ENCODE peak calls at places on chromosomes 7 and 10, in four cellular contexts. M is sigmoid colon, C is mesothelial cell of epicardium, B is heart left ventricle. Z is an unnamed sample.

GRCh38 chr10:132489053-132489703 is 48.4 kb upstream of the INPP5A start:
- DNase-seq in C (no peak), B (no peak), M (peak; percentile 77), Z (no peak)

GRCh38 chr10:86899670-86900276 is 57.6 kb downstream of the MMRN2 start:
- DNase-seq in B (peak; percentile 73), C (peak; percentile 54), M (peak; percentile 86), Z (no peak)

GRCh38 chr7:1163121-1163520 is 3.1 kb upstream of the ZFAND2A start:
- DNase-seq in M (no peak), B (no peak), C (no peak), Z (no peak)

GRCh38 chr7:52842192-52842900 is 193.1 kb upstream of the POM121L12 start:
- DNase-seq in C (no peak), B (no peak), M (no peak), Z (no peak)

GRCh38 chr10:27388761-27389399 is 115.2 kb upstream of the RAB18 start:
- DNase-seq in B (no peak), M (no peak), C (no peak), Z (no peak)

GRCh38 chr10:43308986-43309385 is 42.1 kb upstream of the RASGEF1A start:
- DNase-seq in B (no peak), C (no peak), M (peak; percentile 74), Z (no peak)

GRCh38 chr10:110706690-110707098 is 62.6 kb downstream of the RBM20 start:
- DNase-seq in C (no peak), B (no peak), M (no peak), Z (no peak)

GRCh38 chr10:74738985-74739567 is 87.3 kb upstream of the KAT6B start:
- DNase-seq in B (no peak), C (no peak), M (no peak), Z (peak; percentile 29)

GRCh38 chr7:117019786-117020604 is 66.7 kb downstream of the ST7 start:
- DNase-seq in M (peak; percentile 93), B (peak; percentile 77), C (peak; percentile 72), Z (no peak)

GRCh38 chr7:14836571-14837189 is 65.9 kb downstream of the DGKB start:
- DNase-seq in B (peak; percentile 48), M (peak; percentile 64), C (no peak), Z (no peak)

GRCh38 chr10:70115948-70116682 is 16.5 kb downstream of the AIFM2 start:
- DNase-seq in B (peak; percentile 47), M (peak; percentile 74), C (peak; percentile 56), Z (peak; percentile 44)

GRCh38 chr7:1523208-1523607 is 7.3 kb upstream of the MAFK start:
- DNase-seq in C (no peak), M (no peak), B (no peak), Z (no peak)

GRCh38 chr10:95172851-95173250 is 21.2 kb upstream of the ACSM6 start:
- DNase-seq in M (no peak), C (no peak), B (no peak), Z (no peak)

GRCh38 chr7:44217133-44217714 is 16.4 kb downstream of the YKT6 start:
- DNase-seq in B (no peak), M (peak; percentile 54), C (no peak), Z (no peak)

GRCh38 chr10:50310560-50311174 is 59.4 kb upstream of the ASAH2 start:
- DNase-seq in M (no peak), B (no peak), C (no peak), Z (no peak)
- TF ChIP-seq CTCF in M (peak; percentile 8), B (no peak), C (peak; percentile 19), Z (peak; percentile 27)

GRCh38 chr10:113735913-113736312 is 15.6 kb upstream of the PLEKHS1 start:
- DNase-seq in B (no peak), M (no peak), C (no peak), Z (no peak)
- TF ChIP-seq CTCF in B (no peak), M (no peak), C (no peak), Z (no peak)

GRCh38 chr7:16421333-16422099 is at the start of gene CRPPA:
- DNase-seq in B (peak; percentile 44), C (peak; percentile 63), M (peak; percentile 72), Z (peak; percentile 42)

GRCh38 chr7:16420329-16420648 is 1.0 kb downstream of the CRPPA start:
- DNase-seq in C (no peak), B (no peak), M (no peak), Z (no peak)

GRCh38 chr7:16419859-16420258 is 1.5 kb downstream of the CRPPA start:
- DNase-seq in M (no peak), B (no peak), C (no peak), Z (no peak)

GRCh38 chr7:16422100-16422430 is 727 bp upstream of the CRPPA start:
- DNase-seq in C (no peak), M (no peak), B (no peak), Z (no peak)

GRCh38 chr7:16420649-16421332 is 547 bp downstream of the CRPPA start:
- DNase-seq in C (peak; percentile 83), M (peak; percentile 94), B (peak; percentile 88), Z (peak; percentile 75)
- TF ChIP-seq CTCF in C (peak; percentile 17), M (peak; percentile 45), B (no peak), Z (peak; percentile 14)

DNA sequence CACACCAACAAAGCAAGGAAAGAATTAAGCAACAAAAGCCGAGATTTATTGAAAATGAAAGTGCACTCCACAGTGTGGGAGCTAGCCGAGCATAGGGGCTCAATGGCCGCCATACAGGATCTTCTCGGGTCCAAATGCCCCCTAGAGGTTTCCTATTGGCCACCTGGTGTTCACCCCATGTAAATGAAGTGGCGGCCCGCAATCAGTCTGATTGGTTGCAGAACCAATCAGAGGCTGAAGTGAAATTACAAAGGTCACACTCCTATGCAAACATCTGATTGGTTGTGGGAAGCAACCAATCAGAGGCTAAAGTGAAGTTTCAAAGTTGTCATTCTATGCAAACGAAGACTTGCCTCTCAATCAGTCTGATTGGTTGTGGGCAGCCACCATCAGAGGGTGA is 61.8 kb upstream of the SLC35B4 start:
- DNase-seq in M (no peak), B (no peak), C (no peak), Z (no peak)
- TF ChIP-seq CTCF in M (no peak), B (no peak), C (no peak), Z (no peak)

Z was measured in natural killer cell.